ENCODE peak calls at places on chromosomes 1 and 21, in seven cellular contexts. O is astrocyte of the spinal cord; A is endothelial cell of umbilical vein; I is B cell; H is A549; N is DMS79 treated with DMSO at 0.1 percent for 48 hours; K is stimulated activated naive CD8-positive, alpha-beta T cell treated with anti-CD3 and anti-CD28 coated beads, Interleukin-15, amount 100 ng/mL, for 72 hours. V is an unnamed sample.

GRCh38 chr1:212285685-212286436 is 651 bp downstream of the PPP2R5A start:
- DNase-seq in O (peak; percentile 55), A (peak; percentile 63), I (peak; percentile 66), H (peak; percentile 41), N (no peak), K (peak; percentile 83), V (peak; percentile 78)

GRCh38 chr1:38132681-38133080 is 86.1 kb upstream of the POU3F1 start:
- DNase-seq in O (peak; percentile 5), A (no peak), I (no peak), H (no peak), N (no peak), K (no peak), V (no peak)

GRCh38 chr1:111212634-111213335 is 12.3 kb upstream of the DENND2D start:
- DNase-seq in O (no peak), A (no peak), I (no peak), H (no peak), N (no peak), K (no peak), V (no peak)

GRCh38 chr1:9861371-9861770 is 37.6 kb upstream of the CLSTN1 start:
- DNase-seq in O (no peak), A (no peak), I (no peak), H (no peak), N (no peak), K (no peak), V (no peak)

GRCh38 chr21:37341254-37341960 is 25.2 kb upstream of the DYRK1A start:
- DNase-seq in O (no peak), A (peak; percentile 62), I (no peak), H (no peak), N (no peak), K (no peak), V (no peak)

GRCh38 chr1:229378586-229379442 is 36.0 kb upstream of the CCSAP start:
- DNase-seq in O (no peak), A (no peak), I (no peak), H (no peak), N (no peak), K (no peak), V (no peak)

GRCh38 chr1:151839457-151840409 is at the start of gene C2CD4D:
- DNase-seq in O (no peak), A (no peak), I (peak; percentile 79), H (no peak), N (peak; percentile 85), K (peak; percentile 77), V (peak; percentile 84)

GRCh38 chr1:218933526-218933925 is 240.2 kb upstream of the LYPLAL1 start:
- DNase-seq in O (no peak), A (no peak), I (no peak), H (no peak), N (no peak), K (no peak), V (no peak)

GRCh38 chr1:192554904-192555303 is 20.7 kb upstream of the RGS1 start:
- DNase-seq in O (no peak), A (no peak), I (no peak), H (no peak), N (no peak), K (no peak), V (no peak)

GRCh38 chr21:43811262-43812105 is 22.1 kb downstream of the RRP1 start:
- DNase-seq in O (no peak), A (no peak), I (no peak), H (no peak), N (peak; percentile 52), K (no peak), V (no peak)

GRCh38 chr21:41801256-41801655 is 34.4 kb upstream of the RIPK4 start:
- DNase-seq in O (no peak), A (no peak), I (no peak), H (no peak), N (no peak), K (no peak), V (no peak)

GRCh38 chr1:77219166-77219887 is at the start of gene PIGK:
- DNase-seq in O (peak; percentile 90), A (peak; percentile 92), I (peak; percentile 65), H (peak; percentile 40), N (peak; percentile 81), K (peak; percentile 91), V (peak; percentile 89)

GRCh38 chr1:112395832-112396667 is at the start of gene CTTNBP2NL:
- DNase-seq in O (peak; percentile 98), A (peak; percentile 95), I (peak; percentile 90), H (peak; percentile 88), N (peak; percentile 86), K (peak; percentile 74), V (peak; percentile 97)

GRCh38 chr1:213094446-213094845 is 43.4 kb downstream of the RPS6KC1 start:
- DNase-seq in O (no peak), A (no peak), I (no peak), H (no peak), N (no peak), K (no peak), V (no peak)

GRCh38 chr1:19036049-19036546 is 79.6 kb upstream of the IFFO2 start:
- DNase-seq in O (peak; percentile 26), A (no peak), I (no peak), H (no peak), N (no peak), K (no peak), V (peak; percentile 6)

GRCh38 chr1:240824238-240824637 is 212.3 kb upstream of the GREM2 start:
- DNase-seq in O (no peak), A (no peak), I (no peak), H (no peak), N (no peak), K (no peak), V (no peak)

GRCh38 chr1:228944991-228945390 is 209.7 kb downstream of the RHOU start:
- DNase-seq in O (no peak), A (peak; percentile 12), I (no peak), H (no peak), N (no peak), K (no peak), V (no peak)

GRCh38 chr1:2848006-2848670 is 46.6 kb upstream of the TTC34 start:
- DNase-seq in O (no peak), A (no peak), I (no peak), H (no peak), N (no peak), K (no peak), V (no peak)

GRCh38 chr21:45640888-45641479 is 2.5 kb upstream of the PCBP3 start:
- DNase-seq in O (peak; percentile 64), A (no peak), I (no peak), H (no peak), N (no peak), K (no peak), V (no peak)

GRCh38 chr1:71093938-71094337 is 13.1 kb upstream of the ZRANB2 start:
- DNase-seq in O (peak; percentile 38), A (peak; percentile 31), I (no peak), H (no peak), N (peak; percentile 33), K (no peak), V (no peak)

GRCh38 chr1:236997361-236997760 is 6.9 kb downstream of the MT1HL1 start:
- DNase-seq in O (no peak), A (no peak), I (no peak), H (no peak), N (no peak), K (no peak), V (no peak)

GRCh38 chr1:64933296-64934070 is 32.9 kb downstream of the JAK1 start:
- DNase-seq in O (peak; percentile 88), A (peak; percentile 31), I (no peak), H (no peak), N (no peak), K (peak; percentile 31), V (peak; percentile 22)

GRCh38 chr1:89987170-89987819 is 7.6 kb upstream of the ZNF326 start:
- DNase-seq in O (peak; percentile 80), A (peak; percentile 82), I (peak; percentile 75), H (peak; percentile 53), N (peak; percentile 80), K (peak; percentile 48), V (peak; percentile 60)